ENCODE peak calls at places on chromosome 6, in six cellular contexts. P is foreskin keratinocyte, Y is heart left ventricle, V is endodermal cell, D is esophagus muscularis mucosa, A is lower lobe of right lung. C is an unnamed sample.

GRCh38 chr6:72132851-72133250 is 246.5 kb downstream of the RIMS1 start:
- DNase-seq in A (no peak), D (no peak), V (no peak), Y (no peak), P (peak; percentile 63), C (no peak)

GRCh38 chr6:44230034-44230675 is 6.8 kb downstream of the SLC29A1 start:
- DNase-seq in A (peak; percentile 9), P (no peak), D (no peak), Y (no peak), V (no peak), C (no peak)

GRCh38 chr6:81901589-81901988 is 149.1 kb upstream of the TENT5A start:
- DNase-seq in D (no peak), Y (peak; percentile 70), V (no peak), A (no peak), P (no peak), C (peak; percentile 42)

GRCh38 chr6:18469486-18469885 is 82.3 kb downstream of the RNF144B start:
- DNase-seq in P (no peak), A (no peak), D (no peak), Y (no peak), V (no peak), C (no peak)

GRCh38 chr6:22980446-22980845 is 411.1 kb downstream of the HDGFL1 start:
- DNase-seq in Y (peak; percentile 6), A (no peak), V (no peak), P (no peak), D (no peak), C (no peak)

GRCh38 chr6:72040106-72040505 is 153.8 kb downstream of the RIMS1 start:
- DNase-seq in D (no peak), A (no peak), V (no peak), P (no peak), Y (no peak), C (no peak)

GRCh38 chr6:16126881-16127280 is 2.0 kb upstream of the MYLIP start:
- DNase-seq in A (no peak), P (no peak), D (no peak), Y (no peak), V (no peak), C (no peak)

GRCh38 chr6:20670750-20671149 is 136.5 kb downstream of the CDKAL1 start:
- DNase-seq in Y (no peak), V (no peak), D (no peak), A (no peak), P (no peak), C (no peak)

GRCh38 chr6:3618300-3619041 is 133.0 kb downstream of the PXDC1 start:
- DNase-seq in D (peak; percentile 34), P (no peak), A (no peak), Y (no peak), V (no peak), C (no peak)

GRCh38 chr6:80622641-80623040 is 516.2 kb downstream of the BCKDHB start:
- DNase-seq in P (peak; percentile 40), V (no peak), Y (peak; percentile 79), A (peak; percentile 63), D (no peak), C (peak; percentile 57)

GRCh38 chr6:154606860-154607259 is 96.4 kb upstream of the CNKSR3 start:
- DNase-seq in D (no peak), Y (no peak), V (no peak), A (no peak), P (no peak), C (no peak)

GRCh38 chr6:108897371-108897770 is 49.1 kb downstream of the ARMC2 start:
- DNase-seq in D (no peak), P (peak; percentile 79), Y (peak; percentile 77), V (no peak), A (no peak), C (peak; percentile 45)

GRCh38 chr6:136290406-136291010 is 862 bp upstream of the BCLAF1 start:
- DNase-seq in V (peak; percentile 80), Y (peak; percentile 85), A (peak; percentile 87), D (peak; percentile 96), P (peak; percentile 69), C (peak; percentile 70)

GRCh38 chr6:166616261-166617226 is 10.5 kb downstream of the RPS6KA2 start:
- DNase-seq in A (no peak), P (no peak), D (no peak), Y (no peak), V (peak; percentile 40), C (no peak)

GRCh38 chr6:44855562-44856494 is 468.3 kb downstream of the CDC5L start:
- DNase-seq in P (no peak), D (no peak), V (no peak), A (no peak), Y (no peak), C (no peak)

GRCh38 chr6:137105375-137105774 is 60.6 kb upstream of the IL20RA start:
- DNase-seq in V (no peak), D (no peak), A (no peak), P (peak; percentile 91), Y (no peak), C (no peak)

GRCh38 chr6:298233-299049 is 6.2 kb downstream of the DUSP22 start:
- DNase-seq in V (no peak), Y (no peak), A (no peak), D (no peak), P (no peak), C (no peak)

GRCh38 chr6:133973109-133973971 is 20.3 kb downstream of the TBPL1 start:
- DNase-seq in A (no peak), P (peak; percentile 49), V (no peak), Y (no peak), D (no peak), C (no peak)

GRCh38 chr6:170129691-170130171 is 161.1 kb downstream of the DLL1 start:
- DNase-seq in P (peak; percentile 54), V (peak; percentile 36), Y (peak; percentile 94), D (no peak), A (peak; percentile 77), C (peak; percentile 83)

GRCh38 chr6:20253021-20253420 is 40.8 kb upstream of the MBOAT1 start:
- DNase-seq in A (no peak), D (no peak), V (no peak), P (no peak), Y (no peak), C (no peak)

GRCh38 chr6:20879121-20879520 is 344.9 kb downstream of the CDKAL1 start:
- DNase-seq in A (no peak), Y (no peak), P (no peak), V (no peak), D (no peak), C (no peak)

GRCh38 chr6:141199074-141199473 is 933.7 kb upstream of the GJE1 start:
- DNase-seq in Y (no peak), V (no peak), D (no peak), A (no peak), P (no peak), C (no peak)

GRCh38 chr6:72238900-72239299 is 352.6 kb downstream of the RIMS1 start:
- DNase-seq in V (no peak), A (no peak), D (no peak), Y (no peak), P (no peak), C (no peak)

GRCh38 chr6:140669321-140669720 is 1294.9 kb upstream of the CITED2 start:
- DNase-seq in P (no peak), Y (no peak), D (no peak), A (no peak), V (no peak), C (no peak)

GRCh38 chr6:13988908-13989307 is 64.2 kb downstream of the RNF182 start:
- DNase-seq in D (no peak), Y (no peak), P (no peak), A (no peak), V (no peak), C (no peak)

GRCh38 chr6:56399250-56399671 is 151.9 kb upstream of the COL21A1 start:
- DNase-seq in A (no peak), Y (no peak), D (no peak), P (no peak), V (peak; percentile 56), C (no peak)

GRCh38 chr6:11194399-11195274 is 37.8 kb downstream of the NEDD9 start:
- DNase-seq in A (no peak), P (no peak), Y (no peak), D (no peak), V (peak; percentile 50), C (no peak)

GRCh38 chr6:11198663-11199603 is 33.5 kb downstream of the NEDD9 start:
- DNase-seq in D (no peak), A (no peak), Y (no peak), V (no peak), P (no peak), C (no peak)

GRCh38 chr6:11197175-11197535 is 35.3 kb downstream of the NEDD9 start:
- DNase-seq in D (no peak), P (no peak), Y (no peak), V (no peak), A (no peak), C (no peak)

GRCh38 chr6:11197846-11198245 is 34.6 kb downstream of the NEDD9 start:
- DNase-seq in V (peak; percentile 26), A (no peak), P (no peak), Y (no peak), D (no peak), C (no peak)

GRCh38 chr6:11196511-11197174 is 35.8 kb downstream of the NEDD9 start:
- DNase-seq in Y (no peak), V (peak; percentile 38), A (no peak), D (no peak), P (no peak), C (no peak)
- H3K27ac ChIP-seq in Y (peak overlapping the region; percentile 61), V (peak overlapping the region; percentile 76), A (peak overlapping the region; percentile 47), D (peak overlapping the region; percentile 42), P (no peak overlapping the region), C (peak overlapping the region; percentile 61)

GRCh38 chr6:41939091-41939847 is 2.3 kb downstream of the CCND3 start:
- DNase-seq in V (peak; percentile 92), P (no peak), D (peak; percentile 92), A (peak; percentile 80), Y (peak; percentile 62), C (peak; percentile 49)

GRCh38 chr6:41938590-41938989 is 3.0 kb downstream of the CCND3 start:
- DNase-seq in P (no peak), D (no peak), V (peak; percentile 50), A (no peak), Y (no peak), C (no peak)

GRCh38 chr6:41940759-41941279 is 789 bp downstream of the CCND3 start:
- DNase-seq in P (peak; percentile 43), Y (peak; percentile 74), A (peak; percentile 70), D (no peak), V (peak; percentile 78), C (peak; percentile 69)

GRCh38 chr6:41941280-41942044 is at the start of gene CCND3:
- DNase-seq in P (peak; percentile 55), V (peak; percentile 89), D (peak; percentile 95), A (peak; percentile 97), Y (peak; percentile 97), C (peak; percentile 96)

GRCh38 chr6:41939848-41940758 is 1.5 kb downstream of the CCND3 start:
- DNase-seq in D (no peak), V (peak; percentile 80), P (peak; percentile 27), Y (no peak), A (peak; percentile 59), C (peak; percentile 21)
- H3K27ac ChIP-seq in D (peak overlapping the region; percentile 90), V (no peak overlapping the region), P (no peak overlapping the region), Y (peak overlapping the region; percentile 95), A (peak overlapping the region; percentile 84), C (peak overlapping the region; percentile 97)

GRCh38 chr6:153167026-153167891 is 36.2 kb upstream of the RGS17 start:
- DNase-seq in Y (no peak), D (no peak), V (no peak), A (no peak), P (peak; percentile 87), C (no peak)
- H3K27ac ChIP-seq in Y (no peak overlapping the region), D (no peak overlapping the region), V (no peak overlapping the region), A (no peak overlapping the region), P (peak overlapping the region; percentile 97), C (no peak overlapping the region)

GRCh38 chr6:51479296-51479695 is 608.1 kb downstream of the PKHD1 start:
- DNase-seq in D (no peak), Y (no peak), A (no peak), V (no peak), P (no peak), C (no peak)
- H3K27ac ChIP-seq in D (no peak overlapping the region), Y (no peak overlapping the region), A (no peak overlapping the region), V (no peak overlapping the region), P (no peak overlapping the region), C (no peak overlapping the region)